ENCODE peak calls at places on chromosomes 2 and 18, in nine cellular contexts. R is A549, G is tibial nerve, O is fibroblast of the aortic adventitia, Y is neural crest cell, C is AG04450, E is HepG2, X is cardiac muscle cell, P is choroid plexus epithelial cell. U is an unnamed sample.

GRCh38 chr18:62957885-62958472 is 242.6 kb downstream of the PHLPP1 start:
- DNase-seq in R (peak; percentile 65), G (no peak), O (peak; percentile 56), Y (peak; percentile 37), C (no peak), E (peak; percentile 46), X (peak; percentile 61), P (peak; percentile 65), U (no peak)

GRCh38 chr2:21461754-21462153 is 338.0 kb downstream of the TDRD15 start:
- DNase-seq in R (no peak), G (no peak), O (no peak), Y (no peak), C (no peak), E (no peak), X (no peak), P (no peak), U (no peak)

GRCh38 chr2:226310081-226310625 is 489.5 kb downstream of the IRS1 start:
- DNase-seq in R (no peak), G (no peak), O (no peak), Y (no peak), C (peak; percentile 32), E (no peak), X (peak; percentile 28), P (peak; percentile 69), U (no peak)

GRCh38 chr2:238061310-238062202 is 755 bp downstream of the SCLY start:
- DNase-seq in R (peak; percentile 49), G (no peak), O (peak; percentile 45), Y (peak; percentile 7), C (no peak), E (peak; percentile 35), X (peak; percentile 51), P (peak; percentile 47), U (peak; percentile 83)

GRCh38 chr18:7908686-7909299 is 341.7 kb downstream of the PTPRM start:
- DNase-seq in R (no peak), G (no peak), O (no peak), Y (no peak), C (no peak), E (no peak), X (no peak), P (no peak), U (no peak)

GRCh38 chr2:215418064-215418963 is 17.6 kb downstream of the FN1 start:
- DNase-seq in R (peak; percentile 64), G (no peak), O (no peak), Y (no peak), C (no peak), E (peak; percentile 89), X (peak; percentile 64), P (peak; percentile 68), U (no peak)

GRCh38 chr2:172878260-172878659 is 142.6 kb downstream of the RAPGEF4 start:
- DNase-seq in R (no peak), G (no peak), O (peak; percentile 31), Y (no peak), C (no peak), E (no peak), X (peak; percentile 37), P (peak; percentile 45), U (no peak)

GRCh38 chr2:68695971-68696370 is 38.6 kb upstream of the ARHGAP25 start:
- DNase-seq in R (no peak), G (no peak), O (no peak), Y (no peak), C (no peak), E (no peak), X (no peak), P (no peak), U (no peak)

GRCh38 chr2:207692206-207693065 is 19.0 kb upstream of the CCNYL1 start:
- DNase-seq in R (peak; percentile 74), G (no peak), O (no peak), Y (peak; percentile 43), C (no peak), E (peak; percentile 58), X (peak; percentile 36), P (peak; percentile 24), U (no peak)

GRCh38 chr2:45300026-45300750 is 290.9 kb upstream of the SIX2 start:
- DNase-seq in R (no peak), G (no peak), O (no peak), Y (no peak), C (no peak), E (peak; percentile 84), X (no peak), P (peak; percentile 19), U (no peak)

GRCh38 chr2:219947575-219947974 is 320.1 kb downstream of the SLC4A3 start:
- DNase-seq in R (no peak), G (no peak), O (peak; percentile 39), Y (no peak), C (no peak), E (no peak), X (no peak), P (peak; percentile 12), U (no peak)
- TF ChIP-seq CTCF in R (no peak), G (no peak), O (no peak), Y (no peak), C (no peak), E (no peak), X (no peak), P (no peak), U (no peak)

DNA sequence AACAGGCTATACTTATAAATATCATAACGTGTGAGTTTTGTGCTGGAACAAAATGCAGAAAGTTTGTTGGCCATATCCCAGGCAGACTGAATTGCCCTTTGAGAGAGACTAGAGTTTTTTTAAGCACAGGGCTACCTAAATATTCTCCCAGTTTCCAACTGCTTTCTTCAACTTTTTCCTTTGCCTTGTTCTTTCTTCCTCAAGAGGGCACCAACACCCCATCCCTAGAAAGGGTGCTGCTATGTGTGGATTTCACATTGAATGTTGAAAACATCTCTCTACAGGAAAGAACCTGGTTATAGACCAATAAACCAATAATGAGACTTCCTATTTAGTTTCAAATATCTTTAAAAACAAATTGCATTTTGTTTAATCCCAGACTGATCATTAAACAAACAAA is 87.9 kb downstream of the ICOS start:
- DNase-seq in R (peak; percentile 32), G (no peak), O (peak; percentile 34), Y (peak; percentile 22), C (no peak), E (peak; percentile 33), X (peak; percentile 41), P (peak; percentile 65), U (no peak)
- TF ChIP-seq CTCF in R (peak; percentile 63), G (peak; percentile 49), O (peak; percentile 64), Y (peak; percentile 74), C (peak; percentile 63), E (peak; percentile 57), X (peak; percentile 62), P (peak; percentile 77), U (peak; percentile 79)

GRCh38 chr2:117470311-117471095 is 344.0 kb upstream of the DDX18 start:
- DNase-seq in R (peak; percentile 39), G (no peak), O (no peak), Y (peak; percentile 52), C (no peak), E (peak; percentile 69), X (no peak), P (no peak), U (no peak)
- TF ChIP-seq CTCF in R (peak; percentile 9), G (peak; percentile 24), O (no peak), Y (peak; percentile 72), C (no peak), E (peak; percentile 89), X (no peak), P (peak; percentile 23), U (peak; percentile 29)

DNA sequence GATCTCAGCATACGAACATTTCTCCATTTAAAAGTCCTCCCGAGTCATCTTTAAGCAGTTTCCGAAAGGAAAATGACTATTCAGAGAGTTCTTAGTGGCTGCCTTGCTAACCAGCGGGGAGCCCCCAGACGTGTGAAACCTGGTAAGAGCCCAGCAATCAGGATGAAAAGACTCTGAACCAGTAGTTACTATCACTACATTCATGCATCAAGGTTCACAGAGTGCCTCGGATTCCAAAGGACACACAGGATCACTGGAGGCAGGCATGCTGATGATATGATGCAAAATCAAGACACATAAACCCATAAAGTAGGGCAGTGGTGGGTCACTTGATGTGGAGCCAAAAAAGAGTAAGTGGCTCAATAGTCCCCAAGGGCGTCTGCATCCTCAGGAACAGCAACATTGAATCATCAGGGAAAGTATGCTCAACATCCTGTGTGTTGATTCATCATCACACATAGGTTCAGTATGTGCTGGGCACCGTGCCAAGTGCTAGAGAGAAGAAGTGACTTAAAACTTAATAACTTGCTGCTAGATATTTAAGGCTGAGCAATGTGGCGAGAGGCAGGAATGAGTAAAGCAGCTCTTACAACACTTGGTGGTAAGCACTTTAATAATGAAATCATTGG is 4.4 kb downstream of the CCL20 start:
- DNase-seq in R (peak; percentile 99), G (peak; percentile 71), O (peak; percentile 100), Y (no peak), C (peak; percentile 99), E (peak; percentile 95), X (peak; percentile 100), P (peak; percentile 100), U (peak; percentile 95)
- TF ChIP-seq CTCF in R (no peak), G (no peak), O (peak; percentile 33), Y (no peak), C (peak; percentile 10), E (no peak), X (no peak), P (peak; percentile 26), U (peak; percentile 13)